ENCODE peak calls at places on chromosomes 5 and 9, in six cellular contexts. L, I, V, W, A and N are unnamed samples.

GRCh38 chr5:157540707-157541451 is 34.7 kb downstream of the ADAM19 start:
- DNase-seq in I (peak), V (peak), W (peak), A (no peak), L (no peak), N (no peak)

GRCh38 chr9:104835163-104835562 is 71.2 kb downstream of the NIPSNAP3B start:
- DNase-seq in W (no peak), V (no peak), A (no peak), I (no peak), L (no peak), N (no peak)

GRCh38 chr9:37239224-37239859 is 119.0 kb downstream of the ZCCHC7 start:
- DNase-seq in W (no peak), A (no peak), L (no peak), V (no peak), I (no peak), N (no peak)

GRCh38 chr9:92140074-92140753 is 25.0 kb upstream of the SPTLC1 start:
- DNase-seq in A (peak), I (peak), V (no peak), L (peak), W (peak), N (peak)

GRCh38 chr9:89842267-89842768 is 237.5 kb downstream of the GADD45G start:
- DNase-seq in L (no peak), I (no peak), A (no peak), W (no peak), V (no peak), N (no peak)

GRCh38 chr5:95976606-95977005 is 15.0 kb upstream of the ELL2 start:
- DNase-seq in A (no peak), I (no peak), V (no peak), W (no peak), L (no peak), N (no peak)

GRCh38 chr5:107968465-107968864 is 297.7 kb upstream of the EFNA5 start:
- DNase-seq in V (no peak), A (no peak), I (no peak), W (no peak), L (no peak), N (no peak)

GRCh38 chr5:126675338-126675737 is 74.6 kb downstream of the PHAX start:
- DNase-seq in W (no peak), I (no peak), A (no peak), L (no peak), V (no peak), N (no peak)

GRCh38 chr5:36875789-36876388 is 680 bp upstream of the NIPBL start:
- DNase-seq in A (no peak), V (peak), L (peak), I (peak), W (peak), N (peak)

GRCh38 chr9:93308158-93308602 is 124.2 kb downstream of the WNK2 start:
- DNase-seq in V (no peak), I (no peak), W (no peak), A (no peak), L (no peak), N (no peak)

GRCh38 chr5:132915681-132916080 is 42.2 kb downstream of the LEAP2 start:
- DNase-seq in I (peak), L (no peak), W (no peak), V (no peak), A (no peak), N (peak)

GRCh38 chr9:88937248-88937647 is 54.0 kb upstream of the S1PR3 start:
- DNase-seq in A (no peak), L (no peak), V (no peak), I (no peak), W (no peak), N (no peak)

GRCh38 chr5:160516696-160517530 is 95.3 kb downstream of the PTTG1 start:
- DNase-seq in V (no peak), L (no peak), A (no peak), W (no peak), I (no peak), N (no peak)

GRCh38 chr9:23669776-23670175 is 156.3 kb downstream of the ELAVL2 start:
- DNase-seq in L (no peak), A (no peak), V (no peak), W (no peak), I (no peak), N (no peak)

GRCh38 chr9:102867488-102867887 is 127.6 kb upstream of the CYLC2 start:
- DNase-seq in A (no peak), L (no peak), W (no peak), V (no peak), I (peak), N (no peak)

GRCh38 chr9:107614765-107615164 is 125.2 kb upstream of the KLF4 start:
- DNase-seq in V (no peak), I (no peak), L (no peak), W (no peak), A (no peak), N (no peak)

GRCh38 chr5:170302729-170303501 is 5.3 kb upstream of the LCP2 start:
- DNase-seq in L (peak), W (no peak), A (no peak), I (no peak), V (peak), N (no peak)

GRCh38 chr5:99191181-99191775 is 262.5 kb upstream of the CHD1 start:
- DNase-seq in V (no peak), W (no peak), A (no peak), L (no peak), I (peak), N (no peak)

GRCh38 chr5:69364414-69364813 is 4.9 kb downstream of the AK6 start:
- DNase-seq in W (peak), I (no peak), V (no peak), A (no peak), L (peak), N (peak)

GRCh38 chr5:169980418-169981053 is at the start of gene INSYN2B:
- DNase-seq in W (peak), A (peak), L (peak), V (no peak), I (peak), N (peak)

GRCh38 chr9:87498046-87498815 is 564 bp downstream of the DAPK1 start:
- DNase-seq in L (peak), V (no peak), A (no peak), I (peak), W (peak), N (no peak)

GRCh38 chr9:76255781-76256455 is 138.3 kb downstream of the RFK start:
- DNase-seq in W (no peak), I (no peak), L (no peak), A (no peak), V (no peak), N (no peak)

GRCh38 chr9:88065609-88066008 is 72.7 kb downstream of the SPATA31C2 start:
- DNase-seq in W (no peak), V (no peak), L (no peak), I (no peak), A (no peak), N (no peak)

GRCh38 chr5:133790898-133791297 is 177.5 kb downstream of the C5orf15 start:
- DNase-seq in A (no peak), W (no peak), V (no peak), I (no peak), L (no peak), N (no peak)

GRCh38 chr9:36987409-36987808 is 46.7 kb downstream of the PAX5 start:
- DNase-seq in A (no peak), V (no peak), W (no peak), L (no peak), I (no peak), N (no peak)

GRCh38 chr5:94545870-94546625 is 72.4 kb downstream of the KIAA0825 start:
- DNase-seq in A (no peak), I (no peak), V (no peak), W (no peak), L (no peak), N (no peak)

GRCh38 chr9:75083188-75083976 is 4.6 kb downstream of the NMRK1 start:
- DNase-seq in A (no peak), L (peak), I (no peak), W (no peak), V (no peak), N (no peak)

GRCh38 chr5:157106668-157107461 is 2.0 kb downstream of the HAVCR2 start:
- DNase-seq in V (peak), A (no peak), W (no peak), I (no peak), L (no peak), N (no peak)

GRCh38 chr9:137685035-137685885 is 66.5 kb downstream of the EHMT1 start:
- DNase-seq in A (no peak), W (no peak), I (no peak), L (peak), V (no peak), N (no peak)

GRCh38 chr5:54756796-54757402 is 228.5 kb downstream of the ESM1 start:
- DNase-seq in L (no peak), A (no peak), W (no peak), I (no peak), V (no peak), N (no peak)

GRCh38 chr5:90878549-90879196 is 320.1 kb downstream of the ADGRV1 start:
- DNase-seq in I (peak), A (no peak), L (no peak), W (no peak), V (no peak), N (no peak)

GRCh38 chr9:92671323-92671722 is 1.4 kb upstream of the IPPK start:
- DNase-seq in V (no peak), L (peak), A (no peak), I (peak), W (no peak), N (peak)

GRCh38 chr9:25418974-25419373 is 259.3 kb downstream of the TUSC1 start:
- DNase-seq in W (no peak), V (no peak), A (no peak), I (no peak), L (no peak), N (no peak)

GRCh38 chr5:78320461-78320860 is 26.0 kb upstream of the AP3B1 start:
- DNase-seq in A (no peak), I (peak), W (peak), L (peak), V (no peak), N (peak)

GRCh38 chr5:155091063-155091648 is 77.6 kb downstream of the KIF4B start:
- DNase-seq in A (no peak), L (no peak), I (no peak), V (no peak), W (no peak), N (no peak)

GRCh38 chr5:141876628-141877477 is 1.4 kb downstream of the PCDH1 start:
- DNase-seq in L (no peak), V (no peak), W (no peak), I (peak), A (no peak), N (no peak)

GRCh38 chr5:132026516-132027008 is 15.1 kb upstream of the ACSL6 start:
- DNase-seq in L (no peak), A (no peak), W (no peak), V (no peak), I (no peak), N (no peak)

DNA sequence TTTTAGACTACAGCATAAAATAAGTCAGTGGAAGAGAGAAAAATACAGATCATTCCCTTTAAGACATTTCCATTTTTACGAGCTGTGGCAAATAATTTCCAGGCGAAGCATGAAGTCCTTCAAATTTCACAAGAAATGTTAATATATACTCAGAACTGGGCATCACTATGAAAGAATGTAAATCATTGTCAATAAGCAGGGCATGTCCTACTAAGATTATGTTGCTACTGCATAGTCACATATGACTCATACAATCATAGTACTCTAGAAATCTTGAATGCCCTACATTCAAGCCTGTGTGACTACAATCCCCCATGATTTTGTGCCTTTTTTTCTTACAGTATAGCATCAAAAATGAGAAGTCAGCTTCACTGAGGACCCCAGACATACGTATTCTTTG is 485.2 kb upstream of the FTMT start:
- DNase-seq in V (no peak), W (no peak), I (no peak), L (no peak), A (no peak), N (no peak)
- TF ChIP-seq MAX in V (no peak), W (no peak), I (no peak), L (no peak), A (no peak), N (no peak)

GRCh38 chr5:177530638-177531037 is 13.9 kb upstream of the DDX41 start:
- DNase-seq in W (no peak), A (no peak), I (no peak), V (no peak), L (no peak), N (no peak)
- TF ChIP-seq POLR2AphosphoS5 in W (no peak), A (no peak), I (no peak), V (no peak), L (no peak), N (no peak)

GRCh38 chr9:6894135-6894534 is 136.4 kb downstream of the KDM4C start:
- DNase-seq in W (no peak), L (no peak), I (no peak), A (no peak), V (peak), N (no peak)

GRCh38 chr9:6895754-6896153 is 138.0 kb downstream of the KDM4C start:
- DNase-seq in I (no peak), L (no peak), A (no peak), W (no peak), V (no peak), N (no peak)

GRCh38 chr9:6889868-6890267 is 132.1 kb downstream of the KDM4C start:
- DNase-seq in I (no peak), L (no peak), A (no peak), W (no peak), V (no peak), N (no peak)

GRCh38 chr9:6896562-6896961 is 138.8 kb downstream of the KDM4C start:
- DNase-seq in I (peak), W (no peak), V (no peak), L (peak), A (no peak), N (no peak)

GRCh38 chr9:6893350-6894131 is 135.8 kb downstream of the KDM4C start:
- DNase-seq in V (peak), I (no peak), A (no peak), L (peak), W (no peak), N (no peak)
- TF ChIP-seq MAX in V (no peak), I (no peak), A (no peak), L (no peak), W (no peak), N (no peak)

GRCh38 chr9:85742630-85742928 is 825 bp upstream of the AGTPBP1 start:
- DNase-seq in I (no peak), A (no peak), W (no peak), V (no peak), L (no peak), N (no peak)

GRCh38 chr9:85743290-85744128 is 1.8 kb upstream of the AGTPBP1 start:
- DNase-seq in I (no peak), V (no peak), W (no peak), L (peak), A (no peak), N (peak)

GRCh38 chr9:85741112-85741874 is 461 bp downstream of the AGTPBP1 start:
- DNase-seq in V (no peak), I (no peak), A (no peak), W (peak), L (peak), N (no peak)

GRCh38 chr9:85740821-85741111 is 988 bp downstream of the AGTPBP1 start:
- DNase-seq in L (peak), A (no peak), W (peak), I (peak), V (no peak), N (no peak)

GRCh38 chr9:85741875-85742629 is at the start of gene AGTPBP1:
- DNase-seq in I (peak), A (peak), W (peak), V (peak), L (peak), N (peak)
- TF ChIP-seq POLR2AphosphoS5 in I (peak), A (no peak), W (peak), V (no peak), L (no peak), N (peak)

GRCh38 chr9:22357016-22357415 is 89.6 kb upstream of the DMRTA1 start:
- DNase-seq in L (no peak), V (no peak), I (no peak), A (no peak), W (no peak), N (no peak)
- TF ChIP-seq MAX in L (no peak), V (no peak), I (no peak), A (no peak), W (no peak), N (no peak)